ENCODE peak calls at places on chromosome 13, in five cellular contexts. R, X, L, H and F are unnamed samples. For H3K36me3, the result is how much of the 10 kb centered on the place peaks cover.

GRCh38 chr13:39888865-39889810 is 233.7 kb downstream of the COG6 start:
- DNase-seq in R (no peak), X (no peak), L (no peak), H (no peak), F (no peak)

GRCh38 chr13:86572115-86572514 is 772.9 kb upstream of the SLITRK6 start:
- DNase-seq in R (no peak), X (no peak), L (no peak), H (no peak), F (no peak)

GRCh38 chr13:45464687-45465453 is at the start of gene COG3:
- DNase-seq in R (peak), X (peak), L (peak), H (peak), F (peak)

GRCh38 chr13:95921485-95921884 is 131.7 kb downstream of the UGGT2 start:
- DNase-seq in R (no peak), X (no peak), L (no peak), H (no peak), F (no peak)

GRCh38 chr13:87999141-87999765 is 328.1 kb downstream of the SLITRK5 start:
- DNase-seq in R (no peak), X (no peak), L (no peak), H (no peak), F (no peak)

GRCh38 chr13:28707629-28708427 is 10.9 kb downstream of the SLC46A3 start:
- DNase-seq in R (no peak), X (no peak), L (no peak), H (no peak), F (no peak)

GRCh38 chr13:20616059-20616797 is 49.3 kb downstream of the IFT88 start:
- DNase-seq in R (no peak), X (no peak), L (no peak), H (no peak), F (no peak)

GRCh38 chr13:46962286-46962941 is 65.6 kb upstream of the HTR2A start:
- DNase-seq in R (no peak), X (no peak), L (no peak), H (no peak), F (no peak)

GRCh38 chr13:49926019-49926418 is 10.1 kb downstream of the SPRYD7 start:
- DNase-seq in R (no peak), X (no peak), L (no peak), H (no peak), F (no peak)

GRCh38 chr13:38401276-38401675 is 51.6 kb downstream of the UFM1 start:
- DNase-seq in R (no peak), X (no peak), L (no peak), H (no peak), F (no peak)

GRCh38 chr13:26548251-26548765 is 9.2 kb upstream of the WASF3 start:
- DNase-seq in R (no peak), X (no peak), L (no peak), H (no peak), F (no peak)

GRCh38 chr13:113628291-113629270 is 29.4 kb downstream of the ATP4B start:
- DNase-seq in R (no peak), X (no peak), L (peak), H (no peak), F (no peak)
- H3K36me3 ChIP-seq in R (under half), X (under half), L (under half), H (under half), F (under half)

GRCh38 chr13:42878721-42879120 is 97.3 kb downstream of the FAM216B start:
- DNase-seq in R (no peak), X (no peak), L (no peak), H (no peak), F (no peak)

GRCh38 chr13:42885325-42885724 is 103.9 kb downstream of the FAM216B start:
- DNase-seq in R (no peak), X (no peak), L (no peak), H (no peak), F (no peak)

GRCh38 chr13:42883142-42883541 is 101.8 kb downstream of the FAM216B start:
- DNase-seq in R (no peak), X (no peak), L (no peak), H (no peak), F (no peak)

GRCh38 chr13:42880241-42880640 is 98.9 kb downstream of the FAM216B start:
- DNase-seq in R (no peak), X (no peak), L (no peak), H (no peak), F (no peak)

GRCh38 chr13:42883771-42884170 is 102.4 kb downstream of the FAM216B start:
- DNase-seq in R (no peak), X (no peak), L (no peak), H (no peak), F (peak)
- TF ChIP-seq CTCF in R (no peak), X (no peak), L (peak), H (peak), F (no peak)

GRCh38 chr13:106105153-106105552 is 430.3 kb downstream of the EFNB2 start:
- DNase-seq in R (no peak), X (no peak), L (no peak), H (no peak), F (no peak)
- H3K36me3 ChIP-seq in R (under half), X (under half), L (under half), H (under half), F (under half)

GRCh38 chr13:110923086-110923485 is 8.2 kb upstream of the ANKRD10 start:
- DNase-seq in R (no peak), X (no peak), L (no peak), H (no peak), F (no peak)

GRCh38 chr13:110923777-110924638 is 9.1 kb upstream of the ANKRD10 start:
- DNase-seq in R (no peak), X (no peak), L (no peak), H (no peak), F (no peak)

GRCh38 chr13:110925023-110925608 is 10.2 kb upstream of the ANKRD10 start:
- DNase-seq in R (no peak), X (no peak), L (no peak), H (no peak), F (no peak)

GRCh38 chr13:110922506-110922905 is 7.6 kb upstream of the ANKRD10 start:
- DNase-seq in R (no peak), X (no peak), L (no peak), H (no peak), F (no peak)

DNA sequence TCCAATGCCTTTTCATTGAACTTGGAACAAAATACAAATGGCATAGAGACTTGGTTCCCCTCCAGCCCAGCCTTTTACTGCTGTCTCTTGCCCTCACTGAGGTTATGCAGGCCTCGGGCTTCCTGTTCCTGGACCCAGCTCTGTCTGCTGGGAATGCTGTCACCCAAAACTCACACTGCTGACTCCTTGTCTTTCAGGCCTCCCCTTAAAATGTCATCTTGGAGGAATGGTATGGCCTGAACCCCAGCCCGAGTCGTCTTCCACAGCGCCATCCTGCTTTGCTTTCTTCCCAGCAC is 9.7 kb upstream of the ANKRD10 start:
- DNase-seq in R (no peak), X (no peak), L (no peak), H (no peak), F (no peak)
- TF ChIP-seq CTCF in R (no peak), X (no peak), L (no peak), H (no peak), F (no peak)

GRCh38 chr13:94608586-94608985 is 6.9 kb downstream of the GPR180 start:
- DNase-seq in R (no peak), X (no peak), L (no peak), H (no peak), F (no peak)
- H3K36me3 ChIP-seq in R (under half), X (under half), L (half or more), H (under half), F (under half)